ENCODE peak calls at places on chromosome 17, in ten cellular contexts. M is HCT116, A is RWPE1, I is Peyer's patch, F is H9, Y is neural crest cell, B is GM13976, Q is HFFc6, U is lower leg skin, D is NB4. C is an unnamed sample.

GRCh38 chr17:44108440-44109311 is 14.8 kb downstream of the HDAC5 start:
- DNase-seq in M (no peak), A (no peak), I (peak), F (no peak), Y (no peak), B (no peak), Q (peak), U (peak), D (no peak), C (peak)

GRCh38 chr17:2183346-2183745 is 120.2 kb downstream of the SMG6 start:
- DNase-seq in M (no peak), A (no peak), I (no peak), F (no peak), Y (no peak), B (no peak), Q (no peak), U (no peak), D (no peak), C (no peak)

GRCh38 chr17:71938340-71939010 is 182.3 kb upstream of the SOX9 start:
- DNase-seq in M (no peak), A (no peak), I (no peak), F (no peak), Y (no peak), B (no peak), Q (no peak), U (no peak), D (no peak), C (no peak)

GRCh38 chr17:37088913-37089312 is 140.2 kb downstream of the AATF start:
- DNase-seq in M (no peak), A (no peak), I (no peak), F (no peak), Y (no peak), B (no peak), Q (no peak), U (no peak), D (no peak), C (no peak)

GRCh38 chr17:56592487-56593072 is 919 bp upstream of the NOG start:
- DNase-seq in M (no peak), A (peak), I (peak), F (peak), Y (peak), B (peak), Q (peak), U (peak), D (peak), C (peak)

GRCh38 chr17:62892870-62893338 is 73.1 kb upstream of the TANC2 start:
- DNase-seq in M (no peak), A (peak), I (peak), F (peak), Y (no peak), B (no peak), Q (peak), U (no peak), D (peak), C (peak)

GRCh38 chr17:10673318-10673717 is 16.2 kb upstream of the MYH3 start:
- DNase-seq in M (no peak), A (no peak), I (no peak), F (no peak), Y (no peak), B (no peak), Q (no peak), U (no peak), D (no peak), C (no peak)

GRCh38 chr17:50602514-50603235 is 32.0 kb upstream of the ABCC3 start:
- DNase-seq in M (no peak), A (no peak), I (no peak), F (no peak), Y (no peak), B (no peak), Q (no peak), U (no peak), D (no peak), C (no peak)

GRCh38 chr17:50565559-50566350 is 5.2 kb downstream of the CACNA1G start:
- DNase-seq in M (no peak), A (no peak), I (no peak), F (no peak), Y (peak), B (no peak), Q (peak), U (no peak), D (no peak), C (peak)

GRCh38 chr17:47852113-47852949 is 1.4 kb upstream of the SP6 start:
- DNase-seq in M (no peak), A (no peak), I (no peak), F (no peak), Y (no peak), B (peak), Q (no peak), U (no peak), D (no peak), C (no peak)

GRCh38 chr17:2695961-2696760 is 15.4 kb downstream of the CLUH start:
- DNase-seq in M (no peak), A (no peak), I (peak), F (no peak), Y (no peak), B (peak), Q (no peak), U (peak), D (no peak), C (no peak)

GRCh38 chr17:77281024-77281903 is 140.5 kb downstream of the SEC14L1 start:
- DNase-seq in M (no peak), A (peak), I (peak), F (peak), Y (peak), B (peak), Q (no peak), U (no peak), D (no peak), C (no peak)

GRCh38 chr17:10127819-10128375 is 70.5 kb downstream of the GAS7 start:
- DNase-seq in M (no peak), A (no peak), I (peak), F (no peak), Y (no peak), B (no peak), Q (peak), U (peak), D (peak), C (peak)

GRCh38 chr17:32461853-32462617 is 17.7 kb downstream of the PSMD11 start:
- DNase-seq in M (peak), A (peak), I (peak), F (peak), Y (peak), B (peak), Q (peak), U (no peak), D (peak), C (peak)

GRCh38 chr17:3712811-3713463 is 10.8 kb upstream of the HASPIN start:
- DNase-seq in M (no peak), A (no peak), I (no peak), F (no peak), Y (no peak), B (no peak), Q (no peak), U (no peak), D (no peak), C (no peak)

GRCh38 chr17:33970271-33970670 is 284.8 kb upstream of the CCL2 start:
- DNase-seq in M (no peak), A (no peak), I (no peak), F (no peak), Y (no peak), B (no peak), Q (no peak), U (no peak), D (peak), C (no peak)

GRCh38 chr17:71527311-71527710 is 593.5 kb upstream of the SOX9 start:
- DNase-seq in M (no peak), A (no peak), I (no peak), F (no peak), Y (no peak), B (no peak), Q (no peak), U (no peak), D (no peak), C (no peak)

GRCh38 chr17:67415291-67415690 is 38.2 kb downstream of the PITPNC1 start:
- DNase-seq in M (no peak), A (no peak), I (no peak), F (no peak), Y (no peak), B (no peak), Q (no peak), U (no peak), D (no peak), C (no peak)

GRCh38 chr17:10135539-10136257 is 62.7 kb downstream of the GAS7 start:
- DNase-seq in M (no peak), A (no peak), I (peak), F (no peak), Y (no peak), B (no peak), Q (peak), U (peak), D (peak), C (peak)

GRCh38 chr17:4786111-4786491 is at the start of gene VMO1:
- DNase-seq in M (no peak), A (no peak), I (no peak), F (peak), Y (no peak), B (no peak), Q (no peak), U (peak), D (no peak), C (peak)

GRCh38 chr17:43356999-43357398 is 41.8 kb upstream of the ARL4D start:
- DNase-seq in M (no peak), A (peak), I (no peak), F (no peak), Y (no peak), B (no peak), Q (peak), U (no peak), D (no peak), C (peak)

GRCh38 chr17:73318427-73318813 is 6.6 kb upstream of the CDC42EP4 start:
- DNase-seq in M (no peak), A (no peak), I (no peak), F (no peak), Y (no peak), B (no peak), Q (no peak), U (no peak), D (no peak), C (no peak)

GRCh38 chr17:4536259-4536741 is 18.9 kb downstream of the MYBBP1A start:
- DNase-seq in M (no peak), A (no peak), I (no peak), F (peak), Y (no peak), B (no peak), Q (no peak), U (no peak), D (peak), C (peak)

GRCh38 chr17:72950236-72950931 is 142.1 kb downstream of the SLC39A11 start:
- DNase-seq in M (no peak), A (no peak), I (no peak), F (no peak), Y (no peak), B (no peak), Q (no peak), U (no peak), D (no peak), C (no peak)

GRCh38 chr17:12765544-12765943 is 23.8 kb upstream of the ARHGAP44 start:
- DNase-seq in M (no peak), A (peak), I (peak), F (no peak), Y (no peak), B (no peak), Q (peak), U (no peak), D (peak), C (peak)

GRCh38 chr17:59366773-59367656 is 35.6 kb downstream of the YPEL2 start:
- DNase-seq in M (no peak), A (no peak), I (peak), F (no peak), Y (no peak), B (no peak), Q (peak), U (no peak), D (no peak), C (peak)

GRCh38 chr17:1467258-1467657 is 11.2 kb upstream of the CRK start:
- DNase-seq in M (no peak), A (no peak), I (no peak), F (no peak), Y (no peak), B (no peak), Q (no peak), U (no peak), D (no peak), C (no peak)

GRCh38 chr17:39045948-39046679 is 78.9 kb upstream of the FBXO47 start:
- DNase-seq in M (no peak), A (no peak), I (no peak), F (peak), Y (no peak), B (no peak), Q (no peak), U (peak), D (no peak), C (no peak)

GRCh38 chr17:47713980-47714689 is 18.9 kb upstream of the TBX21 start:
- DNase-seq in M (no peak), A (no peak), I (peak), F (peak), Y (no peak), B (no peak), Q (no peak), U (no peak), D (no peak), C (no peak)

GRCh38 chr17:49875690-49876089 is 27.8 kb upstream of the TAC4 start:
- DNase-seq in M (no peak), A (no peak), I (no peak), F (peak), Y (no peak), B (no peak), Q (no peak), U (no peak), D (no peak), C (no peak)

GRCh38 chr17:21213491-21214014 is 408 bp downstream of the TMEM11 start:
- DNase-seq in M (no peak), A (no peak), I (peak), F (no peak), Y (no peak), B (no peak), Q (no peak), U (peak), D (peak), C (no peak)

GRCh38 chr17:48503747-48504146 is 27.1 kb downstream of the HOXB1 start:
- DNase-seq in M (no peak), A (no peak), I (no peak), F (no peak), Y (no peak), B (no peak), Q (no peak), U (no peak), D (no peak), C (no peak)

GRCh38 chr17:4900231-4901107 is 1.1 kb downstream of the C17orf107 start:
- DNase-seq in M (no peak), A (no peak), I (peak), F (peak), Y (no peak), B (no peak), Q (no peak), U (no peak), D (no peak), C (no peak)

DNA sequence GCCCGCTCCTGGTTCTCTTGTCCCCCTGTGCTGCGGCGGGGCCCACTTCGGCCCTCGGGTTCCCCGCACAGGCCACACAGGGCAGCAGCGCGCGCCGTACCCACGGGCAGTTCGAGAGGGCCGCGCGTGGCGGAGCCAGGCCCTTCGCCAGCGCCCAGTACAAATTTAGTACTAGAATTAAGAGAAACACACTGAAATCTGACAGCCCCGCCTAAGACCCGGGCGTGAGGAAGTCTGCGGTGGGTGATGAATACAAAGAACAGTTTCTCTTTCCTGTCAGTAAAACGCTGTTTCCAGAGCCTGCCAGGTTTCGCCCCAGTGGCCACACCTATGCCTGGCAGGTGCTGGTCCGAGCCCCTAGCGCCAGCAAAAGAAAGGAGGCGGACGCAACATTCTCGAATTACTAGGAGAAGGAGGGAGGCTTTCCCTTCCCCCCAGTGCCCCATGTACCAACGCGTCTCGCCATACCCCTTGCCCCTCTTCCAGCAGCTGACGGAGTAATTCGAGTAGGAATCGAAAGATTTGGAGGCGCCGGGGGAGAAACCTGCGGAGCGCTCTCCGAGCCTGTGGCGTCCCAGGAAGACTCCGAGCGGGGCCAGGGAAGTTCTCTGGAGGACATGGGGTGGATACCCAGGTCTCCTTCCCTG is 591 bp upstream of the SLFN5 start:
- DNase-seq in M (peak), A (peak), I (peak), F (peak), Y (no peak), B (peak), Q (peak), U (peak), D (peak), C (peak)
- TF ChIP-seq CTCF in M (peak), A (peak), I (peak), F (peak), Y (peak), B (peak), Q (peak), U (no peak), D (peak), C (no peak)

GRCh38 chr17:28744802-28745051 is 916 bp downstream of the TRAF4 start:
- DNase-seq in M (no peak), A (no peak), I (no peak), F (peak), Y (no peak), B (no peak), Q (no peak), U (no peak), D (no peak), C (no peak)

GRCh38 chr17:28744104-28744801 is 442 bp downstream of the TRAF4 start:
- DNase-seq in M (no peak), A (peak), I (peak), F (peak), Y (peak), B (peak), Q (no peak), U (no peak), D (peak), C (peak)

GRCh38 chr17:28741358-28742349 is 2.2 kb upstream of the TRAF4 start:
- DNase-seq in M (no peak), A (no peak), I (peak), F (no peak), Y (no peak), B (peak), Q (no peak), U (no peak), D (peak), C (no peak)

GRCh38 chr17:28745052-28745776 is 1.4 kb downstream of the TRAF4 start:
- DNase-seq in M (no peak), A (no peak), I (peak), F (peak), Y (peak), B (no peak), Q (no peak), U (no peak), D (peak), C (peak)

GRCh38 chr17:28743243-28744103 is at the start of gene TRAF4:
- DNase-seq in M (peak), A (peak), I (peak), F (peak), Y (peak), B (peak), Q (peak), U (peak), D (peak), C (peak)
- TF ChIP-seq CTCF in M (peak), A (peak), I (peak), F (no peak), Y (peak), B (peak), Q (no peak), U (no peak), D (no peak), C (no peak)

GRCh38 chr17:82935944-82936767 is 96.3 kb upstream of the ZNF750 start:
- DNase-seq in M (no peak), A (no peak), I (peak), F (no peak), Y (no peak), B (no peak), Q (no peak), U (peak), D (no peak), C (no peak)
- TF ChIP-seq CTCF in M (no peak), A (no peak), I (no peak), F (no peak), Y (no peak), B (no peak), Q (no peak), U (no peak), D (no peak), C (no peak)

GRCh38 chr17:15384142-15384803 is 42.9 kb upstream of the TEKT3 start:
- DNase-seq in M (no peak), A (no peak), I (peak), F (no peak), Y (no peak), B (no peak), Q (no peak), U (no peak), D (no peak), C (peak)
- TF ChIP-seq CTCF in M (no peak), A (no peak), I (no peak), F (no peak), Y (no peak), B (no peak), Q (no peak), U (no peak), D (no peak), C (no peak)

GRCh38 chr17:68600123-68600880 is 865 bp downstream of the FAM20A start:
- DNase-seq in M (no peak), A (no peak), I (no peak), F (peak), Y (peak), B (peak), Q (no peak), U (no peak), D (no peak), C (no peak)
- TF ChIP-seq CTCF in M (no peak), A (peak), I (no peak), F (peak), Y (no peak), B (no peak), Q (no peak), U (no peak), D (no peak), C (no peak)

GRCh38 chr17:79427621-79428539 is 183.0 kb downstream of the RBFOX3 start:
- DNase-seq in M (no peak), A (no peak), I (no peak), F (no peak), Y (no peak), B (no peak), Q (no peak), U (no peak), D (no peak), C (no peak)
- TF ChIP-seq CTCF in M (peak), A (no peak), I (no peak), F (no peak), Y (no peak), B (no peak), Q (no peak), U (no peak), D (no peak), C (no peak)